ENCODE peak calls at places on chromosomes 5 and 9, in seven cellular contexts. D, U, N, G, X, Z and T are unnamed samples.

GRCh38 chr5:124736111-124736813 is 10.2 kb downstream of the ZNF608 start:
- DNase-seq in D (peak), G (no peak), Z (peak), X (no peak), N (no peak), U (peak), T (no peak)

GRCh38 chr5:30849801-30850370 is 343.6 kb upstream of the CDH6 start:
- DNase-seq in X (no peak), G (no peak), N (no peak), Z (peak), U (no peak), D (no peak), T (no peak)

GRCh38 chr5:41903382-41903891 is 707 bp upstream of the RIMOC1 start:
- DNase-seq in X (no peak), N (no peak), Z (no peak), U (no peak), G (no peak), D (no peak), T (no peak)

GRCh38 chr5:77631166-77631582 is 7.3 kb downstream of the OTP start:
- DNase-seq in Z (no peak), U (no peak), X (no peak), D (no peak), N (no peak), G (no peak), T (no peak)

GRCh38 chr5:135236951-135237791 is 161.9 kb downstream of the MACROH2A1 start:
- DNase-seq in N (no peak), X (peak), D (peak), Z (no peak), G (peak), U (no peak), T (no peak)

GRCh38 chr5:119067338-119067737 is 3.5 kb upstream of the DMXL1 start:
- DNase-seq in U (no peak), Z (no peak), D (no peak), X (no peak), N (no peak), G (no peak), T (no peak)

GRCh38 chr5:142253938-142254895 is 70.6 kb downstream of the SPRY4 start:
- DNase-seq in X (no peak), U (no peak), N (no peak), Z (no peak), D (peak), G (no peak), T (no peak)

GRCh38 chr5:180006116-180006515 is 65.4 kb downstream of the RNF130 start:
- DNase-seq in G (no peak), N (no peak), X (no peak), D (no peak), U (no peak), Z (no peak), T (no peak)

GRCh38 chr9:69442486-69442885 is 117.5 kb downstream of the ENTREP1 start:
- DNase-seq in X (no peak), Z (no peak), N (peak), G (no peak), U (no peak), D (no peak), T (no peak)

GRCh38 chr5:27315541-27316282 is 277.3 kb upstream of the CDH9 start:
- DNase-seq in D (peak), X (no peak), G (no peak), N (no peak), U (peak), Z (peak), T (no peak)

GRCh38 chr9:114431770-114432169 is 44.0 kb upstream of the AKNA start:
- DNase-seq in X (no peak), Z (no peak), U (no peak), D (no peak), N (no peak), G (no peak), T (no peak)

GRCh38 chr9:80507611-80508010 is 935.8 kb downstream of the TLE4 start:
- DNase-seq in N (no peak), U (no peak), D (no peak), G (no peak), X (no peak), Z (no peak), T (no peak)
- H3K4me3 ChIP-seq in N (no peak), U (no peak), D (no peak), G (no peak), X (no peak), Z (no peak), T (no peak)

GRCh38 chr5:168017313-168017712 is 274.1 kb upstream of the WWC1 start:
- DNase-seq in N (no peak), U (no peak), X (no peak), D (no peak), Z (no peak), G (no peak), T (no peak)
- H3K4me3 ChIP-seq in N (no peak), U (no peak), X (no peak), D (no peak), Z (no peak), G (no peak), T (no peak)

GRCh38 chr9:83186354-83186753 is 123.4 kb upstream of the RASEF start:
- DNase-seq in D (no peak), U (no peak), G (no peak), Z (no peak), X (no peak), N (no peak), T (no peak)
- H3K4me3 ChIP-seq in D (no peak), U (no peak), G (no peak), Z (no peak), X (no peak), N (no peak), T (peak)

DNA sequence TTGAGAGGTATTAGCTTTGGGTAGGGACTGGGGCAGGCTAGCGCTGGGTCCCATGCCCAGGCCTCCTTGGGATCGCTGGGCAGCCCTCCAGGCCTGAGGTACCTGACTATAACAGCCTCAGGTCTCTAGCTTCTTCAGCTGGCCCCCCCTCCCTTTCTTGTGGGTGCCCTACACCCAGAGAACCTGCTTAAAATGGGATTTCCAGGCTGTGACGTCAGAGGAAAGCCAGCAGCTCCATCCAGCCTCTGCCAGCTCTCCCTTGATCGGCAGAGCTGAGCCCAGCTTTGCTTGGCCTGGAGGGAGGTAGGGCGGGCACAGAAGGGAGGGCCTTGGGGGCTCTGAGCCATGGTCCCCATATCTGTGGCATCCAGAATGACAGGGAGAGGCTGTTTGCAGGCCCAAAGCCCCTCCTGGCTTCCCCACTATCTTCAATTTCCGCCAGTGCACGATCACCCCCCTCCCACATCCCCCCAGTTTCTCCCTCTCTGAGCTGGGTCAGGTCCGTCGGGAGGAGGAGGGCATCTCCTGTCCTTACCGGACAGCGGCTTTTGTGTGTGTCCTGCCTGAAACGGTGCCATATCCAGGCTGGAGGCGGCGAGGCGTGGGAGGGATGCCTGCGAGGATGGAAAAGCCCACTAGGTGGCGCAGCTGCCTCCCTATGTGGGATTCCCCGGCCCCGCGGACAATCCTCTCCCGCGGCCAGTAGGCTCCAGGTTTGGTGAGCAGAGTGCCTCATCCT is 10.8 kb downstream of the REEP2 start:
- DNase-seq in U (no peak), N (peak), Z (peak), D (peak), X (peak), G (peak), T (peak)
- H3K4me3 ChIP-seq in U (no peak), N (no peak), Z (peak), D (peak), X (no peak), G (no peak), T (peak)

GRCh38 chr9:21788752-21789151 is 13.7 kb upstream of the MTAP start:
- DNase-seq in N (no peak), D (peak), Z (no peak), X (no peak), U (no peak), G (no peak), T (no peak)

GRCh38 chr9:21795483-21795882 is 7.0 kb upstream of the MTAP start:
- DNase-seq in G (no peak), U (no peak), X (no peak), Z (no peak), N (no peak), D (no peak), T (no peak)

DNA sequence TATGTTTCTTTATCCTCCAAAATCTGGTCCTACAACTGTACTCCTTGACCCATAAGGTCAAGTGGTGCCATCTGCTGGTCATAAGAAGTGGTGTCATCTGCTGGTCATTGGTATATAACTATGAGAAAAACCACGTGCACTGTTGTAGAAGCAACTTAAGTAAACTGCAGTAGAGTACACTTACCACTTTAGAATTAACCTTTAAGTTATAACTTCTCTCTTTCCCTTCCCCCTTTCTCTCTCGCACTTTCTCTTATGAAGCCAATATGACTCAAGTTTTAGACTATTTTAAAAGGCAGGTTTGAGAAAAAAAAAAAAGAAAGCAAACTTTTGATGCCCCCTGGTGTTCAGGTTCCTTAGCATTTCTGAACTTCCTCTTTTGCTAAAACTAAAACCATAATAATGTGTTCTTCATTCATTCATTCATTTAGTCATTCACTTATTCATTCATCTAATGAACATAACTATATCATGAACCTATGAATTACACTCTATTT is 12.8 kb upstream of the MTAP start:
- DNase-seq in N (peak), X (peak), G (no peak), Z (peak), U (peak), D (peak), T (peak)
- H3K4me3 ChIP-seq in N (no peak), X (peak), G (peak), Z (peak), U (peak), D (peak), T (no peak)

GRCh38 chr9:133251773-133252172 is 23.2 kb downstream of the ABO start:
- DNase-seq in X (no peak), Z (no peak), U (no peak), N (peak), D (no peak), G (peak), T (no peak)

GRCh38 chr9:133253268-133253667 is 21.7 kb downstream of the ABO start:
- DNase-seq in N (no peak), X (no peak), U (no peak), D (no peak), Z (no peak), G (no peak), T (no peak)

GRCh38 chr9:133250741-133251170 is 24.2 kb downstream of the ABO start:
- DNase-seq in D (no peak), X (no peak), G (peak), U (no peak), Z (no peak), N (peak), T (no peak)

GRCh38 chr9:133254471-133254870 is 20.5 kb downstream of the ABO start:
- DNase-seq in U (no peak), G (no peak), Z (no peak), D (no peak), N (no peak), X (no peak), T (no peak)

DNA sequence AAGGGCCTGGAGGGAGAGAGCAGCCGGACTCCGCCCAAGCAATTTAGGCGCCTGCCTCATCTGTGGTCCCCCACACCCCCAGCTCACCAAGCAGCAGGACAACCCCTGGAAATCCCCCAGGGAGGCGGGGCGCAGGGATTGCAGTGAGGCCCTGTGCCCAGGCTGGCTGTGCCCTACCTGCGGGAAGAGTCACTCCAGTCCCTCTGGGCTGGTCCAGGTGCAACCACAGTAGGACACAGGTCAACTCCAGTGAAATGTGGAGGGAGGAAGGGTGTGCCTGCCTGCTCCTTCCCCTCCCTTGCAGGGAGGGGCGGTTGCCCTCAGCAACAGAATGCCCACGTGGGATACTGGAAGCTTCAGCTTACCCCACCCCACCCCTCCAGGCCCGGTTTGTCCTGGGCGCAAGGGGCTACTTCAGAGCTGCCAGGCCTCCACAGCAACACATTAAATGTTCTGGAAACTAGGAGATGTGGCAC is 22.7 kb downstream of the ABO start:
- DNase-seq in Z (no peak), U (no peak), D (no peak), X (no peak), G (peak), N (peak), T (no peak)
- H3K4me3 ChIP-seq in Z (no peak), U (no peak), D (no peak), X (no peak), G (peak), N (peak), T (no peak)

GRCh38 chr9:133956520-133957076 is 35.5 kb downstream of the VAV2 start:
- DNase-seq in X (no peak), G (no peak), D (no peak), N (peak), Z (no peak), U (no peak), T (no peak)

GRCh38 chr9:133953976-133954709 is 38.0 kb downstream of the VAV2 start:
- DNase-seq in D (no peak), G (no peak), U (no peak), N (peak), Z (no peak), X (no peak), T (peak)

GRCh38 chr9:133955821-133956411 is 36.2 kb downstream of the VAV2 start:
- DNase-seq in X (no peak), G (no peak), D (no peak), N (no peak), U (no peak), Z (no peak), T (no peak)

GRCh38 chr9:133953621-133953975 is 38.5 kb downstream of the VAV2 start:
- DNase-seq in U (no peak), D (no peak), Z (no peak), N (no peak), X (no peak), G (no peak), T (no peak)

DNA sequence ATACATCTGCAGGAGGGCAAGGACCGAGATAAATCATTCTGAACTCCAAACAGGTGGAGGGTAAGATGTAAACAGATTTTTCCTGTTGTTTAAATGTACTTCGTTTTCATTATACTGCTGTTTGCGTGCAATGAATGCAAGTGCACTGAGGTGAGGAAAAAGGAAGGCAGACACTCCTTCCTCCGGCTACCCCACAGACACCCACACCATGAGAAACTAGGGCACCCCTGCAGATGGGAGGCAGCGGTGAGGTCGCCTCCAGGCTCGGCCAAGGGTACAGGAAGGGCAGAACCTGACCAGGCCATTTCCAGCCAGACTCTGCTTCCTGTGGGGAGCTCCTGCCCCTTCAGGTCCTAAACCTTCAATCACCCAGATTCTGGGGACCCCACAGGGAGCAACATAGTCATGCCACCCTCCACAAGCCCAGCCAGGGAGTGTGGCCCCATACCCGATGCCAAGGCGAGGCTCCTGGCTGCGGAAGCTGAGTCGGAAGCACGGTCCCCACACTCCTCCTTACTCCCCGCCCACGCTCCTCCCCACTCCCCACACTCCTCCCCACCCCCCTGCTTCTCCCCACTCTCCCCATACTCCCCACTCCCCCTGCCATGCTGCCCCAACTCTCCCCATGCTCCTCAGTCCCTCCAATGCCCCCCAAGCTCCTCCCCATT is 37.1 kb downstream of the VAV2 start:
- DNase-seq in D (no peak), U (no peak), N (no peak), X (no peak), G (no peak), Z (no peak), T (no peak)
- H3K4me3 ChIP-seq in D (no peak), U (no peak), N (no peak), X (no peak), G (no peak), Z (no peak), T (no peak)

DNA sequence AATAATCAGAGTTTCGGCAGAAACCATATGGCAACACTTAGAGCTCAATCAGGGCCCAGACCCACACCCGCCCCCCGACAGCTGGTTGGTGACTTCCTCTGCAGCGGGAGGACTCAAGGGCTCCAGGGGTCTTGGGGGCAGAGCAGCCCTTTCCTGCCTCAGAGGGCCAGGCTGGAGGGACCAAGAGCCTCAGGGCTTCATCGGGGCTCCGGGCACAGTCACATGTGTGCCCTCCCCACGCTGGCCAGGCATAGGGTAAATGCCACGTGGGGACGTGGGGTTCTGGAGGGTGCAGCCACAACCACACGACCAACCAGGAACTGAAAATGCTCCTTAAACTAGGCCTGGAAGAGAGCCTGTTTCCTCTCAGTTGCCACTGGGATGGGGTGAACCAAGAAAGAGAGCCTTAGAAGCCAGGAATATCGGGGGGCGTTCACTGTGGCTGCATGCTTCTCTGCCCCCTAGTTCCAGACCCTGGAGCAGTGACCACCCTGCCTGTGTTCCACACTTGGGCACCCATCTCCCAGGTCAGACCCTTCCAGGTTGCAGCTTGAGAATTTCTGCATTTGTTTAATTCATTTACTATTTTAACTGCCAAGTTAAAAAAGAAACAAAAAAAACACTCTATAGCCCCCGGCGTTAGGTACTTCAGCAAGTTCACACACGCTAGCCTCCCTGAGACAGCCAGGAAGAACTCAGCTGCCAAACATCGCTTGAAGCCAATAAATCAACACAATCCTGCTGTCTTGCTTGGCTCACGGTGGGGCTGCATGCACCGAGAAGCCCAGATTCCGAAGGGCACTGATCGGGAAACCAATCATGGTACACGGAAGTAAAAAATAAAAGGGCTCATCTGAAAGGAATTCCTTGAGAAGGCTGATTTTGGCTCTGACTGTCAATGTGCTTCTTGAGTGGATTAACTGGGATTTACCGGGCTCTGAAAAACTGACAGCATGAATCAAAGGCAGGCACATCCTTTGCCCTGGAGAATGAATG is 56.1 kb upstream of the PHYKPL start:
- DNase-seq in D (no peak), N (peak), G (no peak), Z (no peak), U (no peak), X (no peak), T (no peak)
- H3K4me3 ChIP-seq in D (no peak), N (no peak), G (no peak), Z (no peak), U (no peak), X (no peak), T (no peak)